ENCODE peak calls at places on chromosomes 7 and 10, in eight cellular contexts. O is activated CD8-positive, alpha-beta T cell treated with anti-CD3 and anti-CD28 coated beads for 36 hours; K is WTC11; G is nephron progenitor cell; F is astrocyte of the spinal cord; M is SW 1271; R is renal cortical epithelial cell; Y is NCI-H2029. T is an unnamed sample.

GRCh38 chr7:151249034-151249731 is 689 bp upstream of the SMARCD3 start:
- DNase-seq in R (no peak), Y (no peak), O (peak; percentile 49), K (no peak), G (no peak), M (no peak), F (peak; percentile 63), T (no peak)

GRCh38 chr10:92103376-92104084 is 180.0 kb downstream of the BTAF1 start:
- DNase-seq in O (no peak), M (no peak), R (no peak), F (peak; percentile 29), G (no peak), K (no peak), Y (no peak), T (no peak)

GRCh38 chr7:77770316-77770715 is 27.9 kb downstream of the TMEM60 start:
- DNase-seq in G (no peak), F (no peak), M (no peak), Y (no peak), R (no peak), K (no peak), O (no peak), T (no peak)

GRCh38 chr7:2237109-2237602 is 4.4 kb upstream of the MAD1L1 start:
- DNase-seq in G (no peak), R (no peak), K (no peak), M (no peak), F (no peak), Y (no peak), O (no peak), T (no peak)

GRCh38 chr10:16436758-16437539 is at the start of gene PTER:
- DNase-seq in G (peak; percentile 98), K (peak; percentile 99), F (peak; percentile 80), M (peak; percentile 89), O (peak; percentile 99), Y (peak; percentile 83), R (peak; percentile 87), T (peak; percentile 85)

GRCh38 chr7:41870505-41871138 is 167.7 kb upstream of the INHBA start:
- DNase-seq in F (no peak), O (no peak), Y (no peak), R (no peak), G (no peak), K (no peak), M (no peak), T (no peak)

GRCh38 chr10:71512213-71512745 is 115.6 kb downstream of the CDH23 start:
- DNase-seq in F (no peak), O (no peak), K (no peak), G (no peak), R (no peak), Y (no peak), M (no peak), T (no peak)

GRCh38 chr7:117470777-117471176 is 9.0 kb upstream of the CFTR start:
- DNase-seq in Y (peak; percentile 15), R (peak; percentile 18), F (no peak), K (no peak), O (no peak), G (no peak), M (no peak), T (peak; percentile 13)

GRCh38 chr7:26567263-26567662 is 275.6 kb downstream of the SNX10 start:
- DNase-seq in O (no peak), F (no peak), G (no peak), R (no peak), M (no peak), Y (no peak), K (no peak), T (no peak)

GRCh38 chr7:128221929-128222403 is 19.1 kb upstream of the LEP start:
- DNase-seq in K (no peak), M (no peak), R (peak; percentile 76), O (peak; percentile 27), F (peak; percentile 9), Y (no peak), G (no peak), T (no peak)

GRCh38 chr10:114872519-114873087 is 51.0 kb downstream of the FHIP2A start:
- DNase-seq in F (no peak), G (no peak), Y (no peak), R (no peak), K (no peak), M (no peak), O (no peak), T (no peak)

GRCh38 chr7:155969192-155969929 is 157.1 kb upstream of the SHH start:
- DNase-seq in F (no peak), G (no peak), K (no peak), M (no peak), R (no peak), Y (no peak), O (no peak), T (no peak)

GRCh38 chr10:127148066-127148932 is 48.1 kb downstream of the INSYN2A start:
- DNase-seq in G (no peak), K (no peak), F (peak; percentile 92), M (peak; percentile 81), Y (no peak), R (peak; percentile 94), O (no peak), T (no peak)

GRCh38 chr7:44310221-44310848 is 15.1 kb downstream of the CAMK2B start:
- DNase-seq in M (no peak), F (no peak), R (no peak), O (peak; percentile 28), G (no peak), K (no peak), Y (no peak), T (no peak)

GRCh38 chr10:9535744-9536143 is 1481.3 kb downstream of the GATA3 start:
- DNase-seq in R (no peak), M (no peak), G (no peak), O (no peak), F (no peak), Y (no peak), K (no peak), T (no peak)

GRCh38 chr7:126083014-126083413 is 1153.4 kb upstream of the POT1 start:
- DNase-seq in Y (no peak), K (no peak), M (no peak), G (no peak), R (no peak), O (no peak), F (no peak), T (no peak)

GRCh38 chr7:20307119-20307518 is 23.6 kb upstream of the ITGB8 start:
- DNase-seq in O (no peak), R (peak; percentile 95), F (peak; percentile 88), K (no peak), Y (no peak), M (peak; percentile 24), G (no peak), T (no peak)

GRCh38 chr10:49571419-49571818 is 32.5 kb upstream of the ERCC6 start:
- DNase-seq in Y (no peak), O (no peak), F (no peak), K (no peak), R (peak; percentile 3), M (no peak), G (no peak), T (no peak)

GRCh38 chr7:36794689-36795088 is 70.4 kb upstream of the AOAH start:
- DNase-seq in O (no peak), R (peak; percentile 11), F (no peak), G (no peak), Y (no peak), K (peak; percentile 19), M (no peak), T (peak; percentile 93)

GRCh38 chr7:44213872-44214595 is 13.3 kb downstream of the YKT6 start:
- DNase-seq in Y (peak; percentile 40), R (peak; percentile 50), G (peak; percentile 36), O (no peak), K (peak; percentile 47), M (peak; percentile 73), F (peak; percentile 34), T (peak; percentile 74)

GRCh38 chr10:72297281-72297967 is 23.7 kb downstream of the DDIT4 start:
- DNase-seq in R (peak; percentile 90), M (peak; percentile 87), K (no peak), F (peak; percentile 98), O (peak; percentile 99), Y (no peak), G (no peak), T (no peak)

GRCh38 chr10:116477989-116478615 is 50.5 kb downstream of the PNLIPRP3 start:
- DNase-seq in Y (no peak), R (no peak), K (no peak), O (no peak), M (no peak), F (no peak), G (no peak), T (no peak)

GRCh38 chr10:113019692-113020424 is 69.8 kb downstream of the TCF7L2 start:
- DNase-seq in R (no peak), O (no peak), F (no peak), G (no peak), K (no peak), Y (peak; percentile 45), M (no peak), T (peak; percentile 41)

GRCh38 chr7:11592699-11593098 is 239.3 kb downstream of the THSD7A start:
- DNase-seq in M (no peak), Y (no peak), G (no peak), R (no peak), O (no peak), K (no peak), F (no peak), T (no peak)

GRCh38 chr10:102119417-102120141 is 589 bp downstream of the LDB1 start:
- DNase-seq in R (peak; percentile 68), M (peak; percentile 78), G (peak; percentile 35), Y (peak; percentile 3), K (peak; percentile 61), F (peak; percentile 65), O (peak; percentile 85), T (peak; percentile 34)

GRCh38 chr10:46525177-46525823 is 31.2 kb downstream of the GPRIN2 start:
- DNase-seq in R (peak; percentile 96), O (peak; percentile 44), G (peak; percentile 15), Y (no peak), F (peak; percentile 71), M (peak; percentile 60), K (peak; percentile 5), T (no peak)

GRCh38 chr10:54826994-54827560 is 26.0 kb upstream of the PCDH15 start:
- DNase-seq in Y (no peak), F (no peak), R (no peak), G (no peak), O (no peak), M (no peak), K (no peak), T (no peak)

GRCh38 chr10:21985541-21985940 is 18.0 kb downstream of the DNAJC1 start:
- DNase-seq in F (peak; percentile 69), R (no peak), K (no peak), O (no peak), G (no peak), Y (no peak), M (no peak), T (no peak)

GRCh38 chr7:138036135-138036534 is 34.2 kb upstream of the CREB3L2 start:
- DNase-seq in O (no peak), M (peak; percentile 2), F (no peak), Y (no peak), K (no peak), G (no peak), R (no peak), T (no peak)

GRCh38 chr7:23410446-23411183 is 59.7 kb downstream of the IGF2BP3 start:
- DNase-seq in O (no peak), G (no peak), R (peak; percentile 38), K (no peak), F (no peak), M (no peak), Y (no peak), T (no peak)

GRCh38 chr10:43689618-43689954 is 40.9 kb upstream of the ZNF32 start:
- DNase-seq in Y (no peak), G (peak; percentile 50), R (no peak), M (no peak), K (peak; percentile 36), O (peak; percentile 35), F (no peak), T (no peak)

GRCh38 chr10:61869772-61870520 is 31.6 kb upstream of the ARID5B start:
- DNase-seq in Y (no peak), F (peak; percentile 70), G (no peak), O (no peak), R (peak; percentile 62), M (no peak), K (no peak), T (no peak)

GRCh38 chr10:84665883-84666463 is 337.6 kb downstream of the CCSER2 start:
- DNase-seq in M (no peak), O (peak; percentile 41), R (no peak), F (no peak), G (peak; percentile 18), Y (no peak), K (peak; percentile 91), T (no peak)

GRCh38 chr7:18607025-18607424 is 111.5 kb downstream of the HDAC9 start:
- DNase-seq in K (no peak), R (peak; percentile 31), F (peak; percentile 56), M (no peak), Y (no peak), G (no peak), O (no peak), T (no peak)

T was measured in NCI-H2081.